ENCODE peak calls at places on chromosomes 11 and 22, in four cellular contexts. T, P, Q and B are unnamed samples.

GRCh38 chr11:387193-387793 is 6.7 kb upstream of the PKP3 start:
- DNase-seq in T (no peak), P (no peak), Q (no peak), B (no peak)

GRCh38 chr22:26995222-26995621 is 337.8 kb downstream of the MIAT start:
- DNase-seq in T (no peak), P (peak; percentile 9), Q (no peak), B (no peak)

GRCh38 chr11:27468209-27468608 is 4.4 kb downstream of the LGR4 start:
- DNase-seq in T (no peak), P (no peak), Q (no peak), B (no peak)

GRCh38 chr11:118608268-118609214 is 1.1 kb downstream of the PHLDB1 start:
- DNase-seq in T (peak; percentile 95), P (peak; percentile 75), Q (peak; percentile 74), B (no peak)

GRCh38 chr11:75508051-75508561 is 17.6 kb downstream of the GDPD5 start:
- DNase-seq in T (no peak), P (no peak), Q (peak; percentile 52), B (no peak)

GRCh38 chr11:110665689-110666465 is 46.4 kb downstream of the ARHGAP20 start:
- DNase-seq in T (no peak), P (no peak), Q (no peak), B (no peak)

GRCh38 chr11:66318576-66318970 is 1.7 kb upstream of the CD248 start:
- DNase-seq in T (no peak), P (no peak), Q (no peak), B (no peak)

GRCh38 chr11:43278302-43278956 is 33.4 kb upstream of the API5 start:
- DNase-seq in T (no peak), P (no peak), Q (peak; percentile 59), B (no peak)

GRCh38 chr11:75583710-75584658 is 21.9 kb downstream of the SERPINH1 start:
- DNase-seq in T (peak; percentile 87), P (peak; percentile 45), Q (peak; percentile 87), B (peak; percentile 85)

GRCh38 chr22:35444685-35445399 is 44.9 kb downstream of the MCM5 start:
- DNase-seq in T (no peak), P (no peak), Q (no peak), B (no peak)

GRCh38 chr11:124070906-124071621 is 29.9 kb upstream of the OR10G7 start:
- DNase-seq in T (peak; percentile 80), P (peak; percentile 72), Q (peak; percentile 68), B (peak; percentile 69)

GRCh38 chr22:20156611-20157415 is 6.0 kb upstream of the CCDC188 start:
- DNase-seq in T (peak; percentile 88), P (peak; percentile 89), Q (peak; percentile 90), B (peak; percentile 37)

GRCh38 chr22:37353839-37354238 is 71.5 kb downstream of the CYTH4 start:
- DNase-seq in T (no peak), P (no peak), Q (no peak), B (no peak)

GRCh38 chr11:104148074-104148473 is 15.9 kb downstream of the PDGFD start:
- DNase-seq in T (no peak), P (no peak), Q (no peak), B (no peak)

GRCh38 chr11:63813035-63813562 is at the start of gene SPINDOC:
- DNase-seq in T (peak; percentile 90), P (peak; percentile 82), Q (peak; percentile 98), B (peak; percentile 88)

GRCh38 chr11:71251761-71252433 is 480 bp downstream of the SHANK2 start:
- DNase-seq in T (no peak), P (peak; percentile 43), Q (peak; percentile 92), B (no peak)

GRCh38 chr22:50011447-50012200 is 941 bp downstream of the IL17REL start:
- DNase-seq in T (no peak), P (no peak), Q (peak; percentile 53), B (no peak)

GRCh38 chr11:111539426-111540113 is 950 bp upstream of the LAYN start:
- DNase-seq in T (no peak), P (no peak), Q (no peak), B (no peak)

GRCh38 chr11:95599959-95600586 is 189.5 kb downstream of the FAM76B start:
- DNase-seq in T (no peak), P (no peak), Q (peak; percentile 1), B (no peak)

GRCh38 chr22:31139866-31140716 is at the start of gene PLA2G3:
- DNase-seq in T (no peak), P (no peak), Q (peak; percentile 23), B (no peak)

GRCh38 chr11:19432370-19433163 is 191.8 kb upstream of the E2F8 start:
- DNase-seq in T (no peak), P (peak; percentile 43), Q (no peak), B (no peak)

GRCh38 chr22:20748820-20749428 is 25.0 kb upstream of the SERPIND1 start:
- DNase-seq in T (no peak), P (no peak), Q (no peak), B (no peak)

GRCh38 chr11:61007383-61007970 is 36.0 kb downstream of the CD6 start:
- DNase-seq in T (no peak), P (peak; percentile 44), Q (peak; percentile 78), B (no peak)

GRCh38 chr11:123174196-123175183 is 20.6 kb downstream of the CLMP start:
- DNase-seq in T (peak; percentile 78), P (peak; percentile 60), Q (no peak), B (no peak)

GRCh38 chr11:112128483-112129121 is 35.3 kb downstream of the IL18 start:
- DNase-seq in T (no peak), P (peak; percentile 90), Q (peak; percentile 14), B (no peak)

GRCh38 chr11:42840176-42840829 is 471.5 kb upstream of the API5 start:
- DNase-seq in T (no peak), P (no peak), Q (no peak), B (no peak)

GRCh38 chr11:125123194-125123946 is 11.9 kb upstream of the TMEM218 start:
- DNase-seq in T (no peak), P (no peak), Q (no peak), B (no peak)

GRCh38 chr11:111916768-111917167 is 1.9 kb upstream of the C11orf52 start:
- DNase-seq in T (no peak), P (no peak), Q (no peak), B (no peak)

DNA sequence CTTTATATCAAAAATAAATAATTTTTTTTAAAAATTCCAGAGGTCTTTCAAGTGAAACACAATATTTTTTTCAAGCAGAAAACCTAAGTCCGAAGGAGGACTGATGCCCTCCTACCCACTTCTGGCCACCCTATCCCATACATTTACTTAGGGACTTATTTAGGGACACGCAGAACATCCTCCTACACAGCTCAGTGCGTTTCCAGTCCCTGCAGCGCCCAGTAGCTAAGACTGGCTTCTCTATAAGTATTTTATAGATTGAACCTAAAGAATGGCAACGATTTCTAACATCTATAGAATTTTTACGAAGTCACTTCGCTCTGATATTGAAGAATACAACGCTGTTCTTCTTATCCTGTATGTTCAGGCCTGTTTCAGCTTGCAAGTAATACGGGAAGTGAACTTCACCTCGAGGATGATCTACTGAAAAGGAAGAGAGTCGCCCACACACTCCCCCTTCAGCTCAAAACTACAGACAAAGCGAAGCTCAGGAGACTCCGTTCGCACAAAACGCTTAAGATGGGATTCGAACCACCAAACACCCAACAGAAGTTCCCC is 341 bp downstream of the CHEK2 start:
- DNase-seq in T (no peak), P (no peak), Q (no peak), B (no peak)
- H3K4me3 ChIP-seq in T (peak overlapping the region; percentile 99), P (peak overlapping the region; percentile 93), Q (peak overlapping the region; percentile 90), B (peak overlapping the region; percentile 98)

GRCh38 chr11:129266536-129266935 is 74.4 kb upstream of the ARHGAP32 start:
- DNase-seq in T (no peak), P (no peak), Q (no peak), B (no peak)

GRCh38 chr11:129268371-129268770 is 76.2 kb upstream of the ARHGAP32 start:
- DNase-seq in T (no peak), P (no peak), Q (no peak), B (no peak)

GRCh38 chr11:129270471-129270870 is 78.3 kb upstream of the ARHGAP32 start:
- DNase-seq in T (no peak), P (no peak), Q (no peak), B (no peak)

GRCh38 chr11:129265125-129265788 is 73.1 kb upstream of the ARHGAP32 start:
- DNase-seq in T (no peak), P (no peak), Q (no peak), B (no peak)

GRCh38 chr11:129267716-129268115 is 75.6 kb upstream of the ARHGAP32 start:
- DNase-seq in T (no peak), P (no peak), Q (no peak), B (no peak)
- H3K4me3 ChIP-seq in T (no peak overlapping the region), P (no peak overlapping the region), Q (no peak overlapping the region), B (no peak overlapping the region)

GRCh38 chr11:78110351-78110750 is 29.1 kb downstream of the ALG8 start:
- DNase-seq in T (no peak), P (no peak), Q (no peak), B (no peak)

GRCh38 chr11:78111298-78111697 is 28.1 kb downstream of the ALG8 start:
- DNase-seq in T (no peak), P (no peak), Q (no peak), B (no peak)

GRCh38 chr11:78109011-78109685 is 29.5 kb upstream of the NDUFC2 start:
- DNase-seq in T (no peak), P (no peak), Q (no peak), B (no peak)

GRCh38 chr11:78112588-78113275 is 26.7 kb downstream of the ALG8 start:
- DNase-seq in T (no peak), P (no peak), Q (no peak), B (no peak)

GRCh38 chr11:78110830-78111229 is 28.6 kb downstream of the ALG8 start:
- DNase-seq in T (no peak), P (no peak), Q (no peak), B (no peak)
- H3K4me3 ChIP-seq in T (no peak overlapping the region), P (no peak overlapping the region), Q (no peak overlapping the region), B (no peak overlapping the region)

GRCh38 chr11:59754494-59754858 is 700 bp upstream of the STX3 start:
- DNase-seq in T (no peak), P (peak; percentile 46), Q (peak; percentile 39), B (no peak)

GRCh38 chr11:59756845-59757244 is 1.7 kb downstream of the STX3 start:
- DNase-seq in T (peak; percentile 67), P (peak; percentile 77), Q (no peak), B (no peak)

GRCh38 chr11:59754859-59755700 is at the start of gene STX3:
- DNase-seq in T (peak; percentile 86), P (peak; percentile 83), Q (peak; percentile 84), B (peak; percentile 82)

GRCh38 chr11:59755701-59756495 is 722 bp downstream of the STX3 start:
- DNase-seq in T (peak; percentile 92), P (peak; percentile 87), Q (peak; percentile 62), B (peak; percentile 89)

DNA sequence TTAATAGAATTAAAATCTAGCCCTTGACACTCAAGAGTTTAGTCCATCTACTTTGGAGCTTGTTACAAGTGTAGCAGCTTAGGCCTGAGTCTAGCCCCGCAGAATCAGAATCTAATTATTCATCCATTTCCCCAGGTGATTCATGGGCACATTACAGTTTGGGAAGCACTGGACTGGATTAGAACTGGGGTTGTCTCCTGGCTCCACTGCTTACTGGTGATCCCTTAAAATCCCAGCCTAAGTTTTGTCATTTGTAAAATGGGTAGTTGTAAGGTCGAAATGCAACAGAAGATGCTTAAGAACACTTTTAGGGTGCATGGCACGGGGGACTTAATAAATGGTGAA is 1.3 kb downstream of the STX3 start:
- DNase-seq in T (no peak), P (no peak), Q (no peak), B (no peak)
- H3K4me3 ChIP-seq in T (peak overlapping the region; percentile 90), P (no peak overlapping the region), Q (peak overlapping the region; percentile 91), B (peak overlapping the region; percentile 89)